ENCODE peak calls at places on chromosomes 6 and 20, in four cellular contexts. One of them, this sample, is unnamed. For H3K79me2, the result is how much of the 10 kb centered on the place peaks cover.

GRCh38 chr6:33578588-33579011 is 1.5 kb downstream of the BAK1 start:
- DNase-seq in K562: peak
- DNase-seq in HepG2: no peak
- DNase-seq in GM12878: no peak
- DNase-seq in this sample: no peak

GRCh38 chr20:9401381-9401780 is 113.0 kb upstream of the LAMP5 start:
- DNase-seq in HepG2: no peak
- DNase-seq in K562: no peak
- DNase-seq in GM12878: no peak
- DNase-seq in this sample: no peak

GRCh38 chr20:57287007-57287810 is 20.8 kb upstream of the BMP7 start:
- DNase-seq in HepG2: no peak
- DNase-seq in GM12878: no peak
- DNase-seq in K562: no peak
- DNase-seq in this sample: no peak

GRCh38 chr6:37696841-37697735 is 595 bp downstream of the MDGA1 start:
- DNase-seq in K562: peak
- DNase-seq in GM12878: no peak
- DNase-seq in HepG2: no peak
- DNase-seq in this sample: peak

GRCh38 chr6:142716097-142716496 is 228.9 kb downstream of the HIVEP2 start:
- DNase-seq in HepG2: peak
- DNase-seq in GM12878: no peak
- DNase-seq in K562: no peak
- DNase-seq in this sample: no peak

GRCh38 chr6:18388942-18389341 is 1.8 kb downstream of the RNF144B start:
- DNase-seq in HepG2: peak
- DNase-seq in GM12878: no peak
- DNase-seq in K562: no peak
- DNase-seq in this sample: no peak

GRCh38 chr6:87391334-87391733 is 16.4 kb upstream of the CFAP206 start:
- DNase-seq in K562: peak
- DNase-seq in HepG2: peak
- DNase-seq in GM12878: no peak
- DNase-seq in this sample: no peak

GRCh38 chr6:136641166-136641565 is 90.9 kb upstream of the MAP7 start:
- DNase-seq in K562: no peak
- DNase-seq in GM12878: no peak
- DNase-seq in HepG2: no peak
- DNase-seq in this sample: no peak

GRCh38 chr6:46090115-46091079 is 39.4 kb upstream of the ENPP4 start:
- DNase-seq in GM12878: peak
- DNase-seq in K562: peak
- DNase-seq in HepG2: peak
- DNase-seq in this sample: peak

GRCh38 chr20:1010659-1011058 is 8.5 kb upstream of the RSPO4 start:
- DNase-seq in GM12878: peak
- DNase-seq in K562: no peak
- DNase-seq in HepG2: no peak
- DNase-seq in this sample: no peak

GRCh38 chr6:168744866-168745265 is 303.9 kb downstream of the SMOC2 start:
- DNase-seq in K562: no peak
- DNase-seq in GM12878: no peak
- DNase-seq in HepG2: no peak
- DNase-seq in this sample: no peak

GRCh38 chr6:89281779-89282246 is 33.3 kb downstream of the GABRR2 start:
- DNase-seq in K562: peak
- DNase-seq in HepG2: peak
- DNase-seq in GM12878: no peak
- DNase-seq in this sample: peak

GRCh38 chr6:160690458-160690857 is 11.6 kb upstream of the PLG start:
- DNase-seq in GM12878: no peak
- DNase-seq in HepG2: no peak
- DNase-seq in K562: no peak
- DNase-seq in this sample: no peak
- TF ChIP-seq KDM1A in GM12878: no peak
- TF ChIP-seq KDM1A in HepG2: no peak
- TF ChIP-seq KDM1A in K562: no peak
- TF ChIP-seq KDM1A in this sample: no peak

DNA sequence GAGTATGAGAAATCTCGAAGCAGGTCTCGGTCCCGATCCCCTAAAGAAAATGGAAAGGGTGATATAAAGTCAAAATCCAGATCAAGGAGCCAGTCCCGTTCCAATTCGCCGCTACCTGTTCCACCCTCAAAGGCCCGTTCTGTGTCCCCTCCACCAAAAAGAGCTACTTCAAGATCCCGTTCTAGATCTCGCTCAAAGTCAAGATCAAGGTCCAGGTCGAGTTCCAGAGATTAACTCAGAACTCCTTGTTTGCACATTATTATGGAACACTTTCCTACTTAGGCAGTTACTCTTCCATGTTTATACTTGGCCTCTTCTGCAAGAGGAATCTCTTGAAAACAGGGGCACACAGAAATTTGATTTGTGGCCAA is 3.1 kb downstream of the SRSF6 start:
- DNase-seq in HepG2: no peak
- DNase-seq in K562: no peak
- DNase-seq in GM12878: no peak
- DNase-seq in this sample: no peak
- H3K79me2 ChIP-seq in HepG2: half or more
- H3K79me2 ChIP-seq in K562: half or more
- H3K79me2 ChIP-seq in GM12878: under half
- H3K79me2 ChIP-seq in this sample: under half

GRCh38 chr6:4345543-4345942 is 210.2 kb upstream of the ECI2 start:
- DNase-seq in K562: no peak
- DNase-seq in HepG2: no peak
- DNase-seq in GM12878: no peak
- DNase-seq in this sample: no peak

GRCh38 chr6:4340544-4340943 is 205.2 kb upstream of the ECI2 start:
- DNase-seq in GM12878: no peak
- DNase-seq in K562: no peak
- DNase-seq in HepG2: no peak
- DNase-seq in this sample: no peak

GRCh38 chr6:4341078-4341797 is 205.9 kb upstream of the ECI2 start:
- DNase-seq in K562: no peak
- DNase-seq in GM12878: no peak
- DNase-seq in HepG2: no peak
- DNase-seq in this sample: no peak

GRCh38 chr6:4344317-4344899 is 209.0 kb upstream of the ECI2 start:
- DNase-seq in K562: no peak
- DNase-seq in GM12878: no peak
- DNase-seq in HepG2: no peak
- DNase-seq in this sample: no peak

DNA sequence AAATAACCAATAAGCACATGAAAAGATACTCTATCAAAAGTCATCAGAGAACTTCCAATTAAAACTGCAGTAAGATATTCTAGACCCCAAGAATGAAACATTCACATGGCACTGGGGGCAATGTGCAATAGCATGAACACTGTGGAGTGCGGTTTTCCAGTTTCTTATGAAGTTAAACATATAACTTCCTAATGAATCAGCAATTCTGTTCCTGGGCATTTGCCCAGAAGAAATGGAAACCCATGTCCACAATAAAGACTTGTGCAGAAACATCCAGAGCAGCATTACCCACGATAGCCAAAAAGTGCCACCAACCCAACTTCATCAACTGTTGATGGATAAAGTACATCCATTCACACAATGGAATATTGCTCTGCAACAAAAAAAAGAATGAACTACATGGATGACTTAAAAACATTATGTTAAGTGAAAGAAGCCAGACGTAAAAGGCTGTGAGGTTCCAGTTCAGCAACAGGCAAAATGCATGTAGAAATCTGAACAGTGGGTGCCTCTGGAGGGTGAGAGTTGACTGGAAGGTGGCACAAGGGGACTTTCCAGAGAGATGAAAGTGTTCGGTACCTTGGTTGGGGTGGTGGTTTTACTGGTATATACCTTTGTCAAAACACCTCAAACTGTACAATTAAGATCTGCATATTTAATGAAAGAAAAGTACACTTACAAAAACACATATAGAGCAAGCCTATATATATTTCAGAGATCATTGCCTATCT is 207.2 kb upstream of the ECI2 start:
- DNase-seq in HepG2: no peak
- DNase-seq in K562: no peak
- DNase-seq in GM12878: no peak
- DNase-seq in this sample: no peak
- TF ChIP-seq KDM1A in HepG2: no peak
- TF ChIP-seq KDM1A in K562: no peak
- TF ChIP-seq KDM1A in GM12878: no peak
- TF ChIP-seq KDM1A in this sample: no peak

GRCh38 chr6:83429269-83429668 is 1.6 kb downstream of the ME1 start:
- DNase-seq in GM12878: no peak
- DNase-seq in HepG2: no peak
- DNase-seq in K562: no peak
- DNase-seq in this sample: no peak
- H3K79me2 ChIP-seq in GM12878: under half
- H3K79me2 ChIP-seq in HepG2: under half
- H3K79me2 ChIP-seq in K562: under half
- H3K79me2 ChIP-seq in this sample: under half

GRCh38 chr6:156650896-156651295 is 126.3 kb upstream of the ARID1B start:
- DNase-seq in GM12878: no peak
- DNase-seq in HepG2: no peak
- DNase-seq in K562: no peak
- DNase-seq in this sample: no peak

GRCh38 chr6:156639023-156639728 is 138.0 kb upstream of the ARID1B start:
- DNase-seq in K562: no peak
- DNase-seq in HepG2: no peak
- DNase-seq in GM12878: no peak
- DNase-seq in this sample: no peak

GRCh38 chr6:156647440-156647839 is 129.7 kb upstream of the ARID1B start:
- DNase-seq in GM12878: no peak
- DNase-seq in HepG2: no peak
- DNase-seq in K562: no peak
- DNase-seq in this sample: no peak

GRCh38 chr6:156646496-156646895 is 130.7 kb upstream of the ARID1B start:
- DNase-seq in K562: no peak
- DNase-seq in GM12878: no peak
- DNase-seq in HepG2: no peak
- DNase-seq in this sample: no peak

GRCh38 chr6:156645106-156645505 is 132.1 kb upstream of the ARID1B start:
- DNase-seq in K562: no peak
- DNase-seq in HepG2: no peak
- DNase-seq in GM12878: no peak
- DNase-seq in this sample: no peak
- TF ChIP-seq KDM1A in K562: no peak
- TF ChIP-seq KDM1A in HepG2: no peak
- TF ChIP-seq KDM1A in GM12878: no peak
- TF ChIP-seq KDM1A in this sample: no peak

GRCh38 chr6:128316258-128316952 is 204.0 kb downstream of the PTPRK start:
- DNase-seq in HepG2: no peak
- DNase-seq in K562: no peak
- DNase-seq in GM12878: no peak
- DNase-seq in this sample: no peak
- H3K79me2 ChIP-seq in HepG2: under half
- H3K79me2 ChIP-seq in K562: under half
- H3K79me2 ChIP-seq in GM12878: under half
- H3K79me2 ChIP-seq in this sample: under half

This sample was measured in H1.